ENCODE peak calls at places on chromosomes 3 and 15, in five cellular contexts. R, F, X, C and L are unnamed samples.

GRCh38 chr3:38368238-38368637 is 21.7 kb downstream of the XYLB start:
- DNase-seq in R (no peak), F (no peak), X (no peak), C (no peak), L (no peak)

GRCh38 chr3:52437326-52438103 is 7.4 kb downstream of the SEMA3G start:
- DNase-seq in R (peak), F (peak), X (no peak), C (no peak), L (no peak)

GRCh38 chr15:51499379-51499976 is 123.1 kb downstream of the DMXL2 start:
- DNase-seq in R (no peak), F (no peak), X (no peak), C (peak), L (no peak)

GRCh38 chr3:36707623-36708409 is 56.5 kb downstream of the DCLK3 start:
- DNase-seq in R (no peak), F (no peak), X (no peak), C (no peak), L (no peak)

GRCh38 chr15:40115670-40116093 is 7.0 kb upstream of the BMF start:
- DNase-seq in R (peak), F (no peak), X (no peak), C (no peak), L (no peak)

GRCh38 chr3:71754610-71755253 is 1.1 kb downstream of the GPR27 start:
- DNase-seq in R (no peak), F (no peak), X (no peak), C (no peak), L (no peak)

GRCh38 chr15:65576669-65577068 is 34.3 kb downstream of the INTS14 start:
- DNase-seq in R (no peak), F (no peak), X (no peak), C (no peak), L (no peak)

GRCh38 chr3:43794776-43795175 is 104.0 kb downstream of the ABHD5 start:
- DNase-seq in R (no peak), F (no peak), X (no peak), C (no peak), L (peak)

GRCh38 chr15:86759766-86760165 is 680.1 kb downstream of the AGBL1 start:
- DNase-seq in R (no peak), F (no peak), X (no peak), C (no peak), L (no peak)

GRCh38 chr15:101161656-101162055 is 90.2 kb downstream of the CHSY1 start:
- DNase-seq in R (no peak), F (no peak), X (peak), C (no peak), L (no peak)

GRCh38 chr3:69324362-69325025 is 61.4 kb downstream of the FRMD4B start:
- DNase-seq in R (no peak), F (no peak), X (no peak), C (peak), L (no peak)

GRCh38 chr3:37256447-37256846 is 82.1 kb upstream of the LRRFIP2 start:
- DNase-seq in R (no peak), F (no peak), X (no peak), C (no peak), L (no peak)

GRCh38 chr3:45795509-45795881 is 841 bp downstream of the SLC6A20 start:
- DNase-seq in R (no peak), F (no peak), X (no peak), C (no peak), L (no peak)

GRCh38 chr3:23304424-23304823 is 101.3 kb downstream of the UBE2E2 start:
- DNase-seq in R (no peak), F (no peak), X (no peak), C (no peak), L (no peak)

GRCh38 chr15:50315814-50316630 is 39.0 kb downstream of the GABPB1 start:
- DNase-seq in R (no peak), F (no peak), X (no peak), C (peak), L (no peak)

GRCh38 chr3:140595295-140595694 is 82.6 kb upstream of the TRIM42 start:
- DNase-seq in R (no peak), F (no peak), X (no peak), C (no peak), L (peak)

GRCh38 chr15:35622641-35623340 is 76.8 kb upstream of the DPH6 start:
- DNase-seq in R (no peak), F (no peak), X (no peak), C (no peak), L (no peak)

GRCh38 chr3:186366206-186366605 is 4.2 kb upstream of the DGKG start:
- DNase-seq in R (no peak), F (no peak), X (no peak), C (no peak), L (no peak)

GRCh38 chr3:195151866-195152526 is 119.0 kb downstream of the XXYLT1 start:
- DNase-seq in R (no peak), F (no peak), X (no peak), C (no peak), L (no peak)

GRCh38 chr3:172746476-172746875 is 4.0 kb upstream of the ECT2 start:
- DNase-seq in R (no peak), F (no peak), X (no peak), C (no peak), L (no peak)

GRCh38 chr15:85649372-85649771 is 145.4 kb downstream of the KLHL25 start:
- DNase-seq in R (no peak), F (no peak), X (no peak), C (no peak), L (no peak)

GRCh38 chr3:30350011-30350410 is 256.4 kb upstream of the TGFBR2 start:
- DNase-seq in R (no peak), F (no peak), X (no peak), C (no peak), L (no peak)

DNA sequence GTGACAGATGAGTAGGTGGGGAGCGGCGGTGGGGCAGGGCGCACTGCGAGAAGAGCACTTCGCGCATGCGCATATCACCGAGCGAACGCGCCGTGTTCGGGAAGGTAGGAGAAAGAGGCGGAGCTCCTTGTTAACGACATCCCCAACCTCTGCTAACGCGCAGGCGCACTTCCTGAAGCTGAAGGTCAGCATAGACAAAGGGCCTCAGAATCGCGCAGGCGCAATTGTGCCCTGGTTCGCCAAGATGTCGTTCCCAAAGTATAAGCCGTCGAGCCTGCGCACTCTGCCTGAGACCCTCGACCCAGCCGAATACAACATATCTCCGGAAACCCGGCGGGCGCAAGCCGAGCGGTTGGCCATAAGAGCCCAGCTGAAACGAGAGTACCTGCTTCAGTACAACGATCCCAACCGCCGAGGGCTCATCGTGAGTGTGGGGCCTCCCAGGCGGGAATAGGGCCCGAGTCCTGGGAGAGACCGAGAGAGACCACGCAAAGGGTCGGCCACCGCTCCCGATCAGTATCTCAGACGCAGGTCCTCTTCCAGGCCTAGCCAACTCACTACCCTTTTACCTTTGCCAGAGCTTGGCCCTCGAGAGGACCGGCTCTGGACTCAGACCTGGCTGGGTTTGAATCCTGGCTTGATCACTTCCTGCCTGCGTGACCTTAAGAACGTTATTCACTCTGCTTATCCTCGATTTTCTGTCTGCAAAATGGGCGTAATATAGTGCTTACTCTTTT is at the start of gene NDUFB4:
- DNase-seq in R (peak), F (peak), X (peak), C (peak), L (peak)
- TF ChIP-seq EP300 in R (no peak), F (no peak), X (no peak), C (no peak), L (no peak)

GRCh38 chr3:125001557-125002413 is 54.0 kb downstream of the HEG1 start:
- DNase-seq in R (no peak), F (no peak), X (no peak), C (no peak), L (no peak)

GRCh38 chr3:125002834-125003368 is 52.9 kb downstream of the HEG1 start:
- DNase-seq in R (no peak), F (no peak), X (no peak), C (no peak), L (no peak)

GRCh38 chr3:125004196-125004595 is 51.6 kb downstream of the HEG1 start:
- DNase-seq in R (no peak), F (no peak), X (no peak), C (no peak), L (no peak)

GRCh38 chr3:125002414-125002811 is 53.4 kb downstream of the HEG1 start:
- DNase-seq in R (no peak), F (no peak), X (no peak), C (no peak), L (no peak)

DNA sequence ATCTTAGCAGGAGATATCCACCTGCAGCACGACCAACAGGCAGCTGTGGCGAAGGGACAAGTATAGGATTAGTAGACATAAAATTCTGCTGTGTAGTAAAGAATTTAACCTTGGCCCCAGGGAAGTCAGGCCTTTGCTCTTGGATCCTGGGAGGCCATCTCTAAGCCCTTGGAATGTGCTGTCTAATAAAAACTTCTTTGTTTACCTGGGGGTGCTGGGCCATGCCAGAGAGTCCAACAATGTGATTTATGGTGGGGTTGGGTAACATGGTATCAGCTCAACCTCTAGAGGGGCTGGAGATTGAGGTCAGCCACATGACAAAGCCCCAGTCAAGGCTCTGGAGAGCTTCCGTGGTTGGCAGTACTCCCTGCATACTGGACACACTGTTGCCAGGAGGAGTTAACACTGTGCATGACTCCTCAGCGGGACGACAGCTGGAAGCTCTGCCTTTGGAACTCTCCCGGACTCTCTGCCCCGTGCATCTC is 52.4 kb downstream of the HEG1 start:
- DNase-seq in R (no peak), F (no peak), X (peak), C (no peak), L (no peak)
- TF ChIP-seq EP300 in R (no peak), F (no peak), X (peak), C (no peak), L (no peak)

GRCh38 chr15:97961067-97961954 is 808 bp downstream of the ARRDC4 start:
- DNase-seq in R (peak), F (peak), X (peak), C (peak), L (no peak)

GRCh38 chr15:97960364-97961066 is at the start of gene ARRDC4:
- DNase-seq in R (peak), F (peak), X (peak), C (peak), L (peak)

GRCh38 chr15:97963779-97964178 is 3.3 kb downstream of the ARRDC4 start:
- DNase-seq in R (no peak), F (no peak), X (no peak), C (no peak), L (no peak)

GRCh38 chr15:97962263-97962662 is 1.8 kb downstream of the ARRDC4 start:
- DNase-seq in R (no peak), F (no peak), X (no peak), C (no peak), L (no peak)

DNA sequence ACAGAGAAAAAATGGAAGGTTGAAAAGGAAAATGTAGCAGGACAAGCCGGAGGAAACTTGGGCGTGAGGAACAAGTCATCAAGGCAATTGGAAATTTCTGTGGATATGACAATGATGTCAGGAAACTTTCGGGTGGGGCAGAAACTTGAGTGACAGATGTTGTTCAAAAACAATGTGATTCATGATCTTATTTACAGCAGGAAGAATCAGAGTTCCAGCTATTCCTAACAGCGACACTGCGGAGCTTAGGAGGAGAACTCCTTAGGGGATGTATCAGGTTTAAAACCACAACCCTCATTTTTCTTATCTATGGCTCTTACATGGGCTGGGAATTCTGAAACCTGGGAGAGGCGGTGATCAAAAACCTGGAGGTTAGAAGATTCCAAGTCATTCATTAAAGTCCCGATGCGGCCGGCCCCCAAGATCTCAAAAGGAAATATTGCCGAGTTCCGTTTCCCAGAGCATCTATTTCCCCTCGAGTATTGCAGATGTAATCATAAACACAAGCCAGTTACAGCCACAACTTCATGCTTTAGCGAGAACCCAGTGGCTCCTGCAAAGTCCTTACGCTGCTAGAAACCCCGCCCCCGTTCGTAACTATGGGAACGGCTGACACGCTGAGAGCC is 652 bp upstream of the ARRDC4 start:
- DNase-seq in R (no peak), F (no peak), X (no peak), C (no peak), L (no peak)
- TF ChIP-seq EP300 in R (no peak), F (no peak), X (no peak), C (no peak), L (no peak)

DNA sequence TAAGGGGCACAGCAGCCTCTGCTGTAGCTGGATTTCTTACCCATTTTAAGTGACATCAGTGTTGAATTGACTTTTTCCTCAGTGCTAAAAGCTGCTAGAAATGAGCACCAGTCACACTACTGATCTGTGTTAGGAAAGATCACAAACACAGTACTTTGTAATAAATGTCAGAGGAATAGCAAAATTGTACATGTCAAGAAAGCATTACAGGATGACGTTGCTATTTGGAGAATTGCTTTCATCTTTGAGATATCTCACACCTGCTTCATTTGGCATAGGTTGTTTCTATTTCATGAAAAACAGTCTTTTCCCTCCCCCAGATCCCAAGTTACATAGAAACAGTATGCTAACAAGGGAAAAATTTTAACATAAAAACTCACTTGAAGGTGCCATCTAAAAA is 77.8 kb downstream of the SLC25A26 start:
- DNase-seq in R (no peak), F (no peak), X (no peak), C (no peak), L (no peak)
- TF ChIP-seq EP300 in R (no peak), F (no peak), X (no peak), C (no peak), L (no peak)

GRCh38 chr3:132544130-132544529 is 52.9 kb upstream of the ACKR4 start:
- DNase-seq in R (no peak), F (no peak), X (no peak), C (no peak), L (no peak)

GRCh38 chr3:132549890-132550578 is 47.0 kb upstream of the ACKR4 start:
- DNase-seq in R (no peak), F (no peak), X (no peak), C (no peak), L (no peak)

GRCh38 chr3:132543016-132543739 is 53.9 kb upstream of the ACKR4 start:
- DNase-seq in R (no peak), F (no peak), X (no peak), C (no peak), L (no peak)

GRCh38 chr3:132549169-132549568 is 47.9 kb upstream of the ACKR4 start:
- DNase-seq in R (no peak), F (no peak), X (no peak), C (no peak), L (no peak)

DNA sequence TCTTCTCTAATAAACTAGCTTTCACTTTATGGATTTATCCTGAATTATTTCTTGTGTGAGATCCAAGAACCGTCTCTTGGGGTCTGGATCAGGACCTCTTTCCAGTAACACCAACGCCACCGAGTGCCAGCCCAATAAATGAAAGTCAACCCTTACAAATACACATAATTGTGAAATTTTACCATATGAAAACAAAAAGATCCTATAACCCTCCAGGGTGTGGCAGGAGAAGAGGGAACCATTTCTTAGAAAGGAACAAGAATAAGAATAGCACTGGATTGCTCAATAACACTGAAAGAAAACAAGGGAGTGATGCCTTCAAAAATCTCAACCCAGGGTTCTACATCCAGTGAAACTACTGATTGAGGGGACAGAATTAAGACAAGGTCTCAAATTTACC is 51.6 kb upstream of the ACKR4 start:
- DNase-seq in R (no peak), F (no peak), X (no peak), C (no peak), L (no peak)
- TF ChIP-seq EP300 in R (no peak), F (no peak), X (no peak), C (no peak), L (no peak)

DNA sequence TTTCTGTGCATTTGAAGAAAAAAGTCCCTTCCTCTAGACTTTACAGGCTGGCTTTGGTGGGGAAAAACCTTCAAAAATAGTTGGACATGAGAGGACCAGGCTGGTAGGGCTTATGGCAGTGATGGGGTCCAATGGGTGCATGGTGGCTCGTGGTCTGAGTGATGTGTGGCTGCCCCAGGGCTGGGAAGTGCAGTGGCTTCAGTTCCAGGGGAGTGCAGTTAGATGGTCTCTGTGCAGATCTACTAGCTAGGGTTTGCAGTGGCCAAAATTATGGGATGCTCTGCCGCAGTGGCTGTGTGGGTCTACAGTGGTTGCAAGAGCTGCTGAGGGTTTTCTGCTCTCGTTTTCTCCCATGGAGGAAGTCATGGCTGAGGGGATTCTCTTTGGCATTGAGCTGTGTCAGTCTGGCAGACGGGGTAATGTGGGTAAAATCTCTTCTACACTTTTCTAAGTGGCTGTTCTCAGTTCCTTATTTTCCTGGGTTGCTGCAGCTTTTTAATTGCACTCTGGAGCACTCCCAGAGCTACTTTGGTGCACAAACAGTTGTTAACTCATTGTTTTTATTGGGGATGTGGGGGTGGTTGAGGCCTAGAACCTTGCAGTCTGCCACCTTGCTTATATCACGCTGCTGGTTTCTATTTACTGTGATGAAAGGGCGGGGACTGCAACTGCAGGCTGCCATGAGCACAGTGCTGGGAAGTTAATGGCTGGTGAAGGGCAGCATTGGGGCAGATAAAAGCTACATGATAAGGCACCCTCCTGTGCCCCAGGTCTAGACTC is 1324.6 kb downstream of the NSUN3 start:
- DNase-seq in R (no peak), F (no peak), X (no peak), C (no peak), L (no peak)
- TF ChIP-seq EP300 in R (no peak), F (no peak), X (no peak), C (no peak), L (no peak)

GRCh38 chr3:50574280-50574831 is 5.0 kb downstream of the HEMK1 start:
- DNase-seq in R (no peak), F (no peak), X (no peak), C (no peak), L (no peak)
- TF ChIP-seq EP300 in R (no peak), F (no peak), X (no peak), C (no peak), L (no peak)

GRCh38 chr3:50303038-50303815 is at the start of gene HYAL1:
- DNase-seq in R (peak), F (peak), X (peak), C (peak), L (no peak)
- TF ChIP-seq EP300 in R (no peak), F (no peak), X (no peak), C (no peak), L (no peak)

DNA sequence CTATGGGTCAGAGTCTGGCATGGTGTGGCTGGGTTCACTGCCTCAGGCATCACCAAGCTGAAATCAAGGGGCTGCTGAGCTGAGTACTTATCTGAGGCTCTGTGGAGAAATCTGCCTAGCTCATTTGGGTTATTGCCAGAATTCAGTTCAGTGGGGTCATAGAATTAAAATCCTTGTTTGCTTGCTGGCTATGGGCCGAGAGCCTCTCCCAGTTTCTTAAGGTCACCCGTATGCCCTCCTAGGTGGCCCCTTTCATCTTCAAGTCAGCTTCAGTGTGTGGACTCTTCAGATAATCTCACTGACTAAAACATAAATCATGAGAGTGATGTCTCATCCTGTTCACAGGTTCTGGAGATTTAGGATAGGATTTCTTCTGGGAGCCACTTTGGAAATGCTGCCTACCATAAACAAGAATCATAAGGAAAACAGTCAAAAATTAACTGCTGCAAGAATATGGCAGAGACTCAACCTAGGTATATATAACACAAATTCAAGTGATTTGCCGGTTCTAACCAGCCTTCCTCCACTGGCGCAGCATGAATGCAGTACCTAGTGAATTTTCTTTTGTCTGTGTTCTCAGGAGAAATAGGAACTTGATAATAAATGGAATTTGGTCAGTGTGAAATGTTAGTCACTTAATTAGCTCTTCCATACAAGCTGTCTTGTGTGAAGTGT is 5.3 kb downstream of the CP start:
- DNase-seq in R (no peak), F (no peak), X (no peak), C (peak), L (no peak)
- TF ChIP-seq EP300 in R (no peak), F (no peak), X (no peak), C (no peak), L (no peak)